ENCODE peak calls at places on chromosomes 2 and 18, in ten cellular contexts. Z is HFF-Myc, X is heart left ventricle, M is endothelial cell of umbilical vein, V is A549, K is HepG2, D is foreskin fibroblast, T is cardiac fibroblast, J is GM12865, C is AG10803. Y is an unnamed sample.

GRCh38 chr2:18924905-18925691 is 335.7 kb upstream of the NT5C1B start:
- DNase-seq in T (peak), K (no peak), X (no peak), V (no peak), D (peak), J (no peak), C (peak), M (no peak), Z (no peak), Y (no peak)

GRCh38 chr2:88683160-88684021 is 8.1 kb upstream of the RPIA start:
- DNase-seq in Z (no peak), V (peak), C (no peak), D (no peak), X (no peak), J (no peak), M (no peak), T (peak), K (no peak), Y (no peak)

GRCh38 chr18:45715212-45715780 is 8.7 kb upstream of the SLC14A1 start:
- DNase-seq in Z (no peak), M (no peak), J (no peak), D (no peak), X (no peak), K (no peak), T (no peak), C (no peak), V (peak), Y (no peak)

GRCh38 chr2:21330786-21331391 is 207.1 kb downstream of the TDRD15 start:
- DNase-seq in C (no peak), V (no peak), Z (no peak), M (no peak), X (no peak), J (no peak), T (no peak), D (no peak), K (no peak), Y (no peak)

GRCh38 chr2:19911799-19912509 is 10.2 kb upstream of the TTC32 start:
- DNase-seq in J (no peak), T (peak), M (no peak), K (no peak), Z (peak), X (no peak), D (peak), C (peak), V (peak), Y (no peak)

GRCh38 chr2:172451923-172452322 is 24.5 kb downstream of the ITGA6 start:
- DNase-seq in T (no peak), K (no peak), Z (no peak), X (no peak), C (no peak), V (no peak), D (no peak), M (no peak), J (no peak), Y (no peak)

GRCh38 chr2:207879536-207879935 is 109.8 kb upstream of the FZD5 start:
- DNase-seq in T (peak), X (no peak), C (peak), M (peak), K (peak), J (no peak), V (peak), Z (no peak), D (peak), Y (no peak)

GRCh38 chr2:134668821-134669220 is 50.0 kb downstream of the TMEM163 start:
- DNase-seq in T (no peak), X (no peak), Z (no peak), V (no peak), J (peak), D (no peak), M (no peak), C (no peak), K (no peak), Y (no peak)

GRCh38 chr2:45981388-45981930 is 315.7 kb upstream of the EPAS1 start:
- DNase-seq in X (no peak), C (no peak), T (no peak), D (no peak), K (no peak), M (no peak), V (no peak), Z (no peak), J (no peak), Y (no peak)

GRCh38 chr18:13455960-13456471 is 237.5 kb downstream of the LDLRAD4 start:
- DNase-seq in M (no peak), X (no peak), T (no peak), J (peak), C (no peak), D (no peak), V (no peak), K (no peak), Z (no peak), Y (no peak)

GRCh38 chr2:216195565-216195978 is 86.4 kb downstream of the XRCC5 start:
- DNase-seq in K (no peak), Z (no peak), X (no peak), M (no peak), V (no peak), C (peak), T (peak), J (no peak), D (peak), Y (no peak)

GRCh38 chr2:64273524-64274398 is 129.5 kb upstream of the PELI1 start:
- DNase-seq in V (peak), D (peak), X (peak), Z (peak), K (peak), T (peak), C (peak), M (peak), J (no peak), Y (no peak)

GRCh38 chr2:134127496-134127895 is 126.4 kb upstream of the MGAT5 start:
- DNase-seq in C (no peak), J (peak), V (no peak), D (no peak), X (no peak), M (no peak), K (no peak), Z (no peak), T (no peak), Y (peak)

GRCh38 chr2:212842544-212843185 is 304.1 kb upstream of the ERBB4 start:
- DNase-seq in X (no peak), T (peak), Z (no peak), J (no peak), M (peak), D (peak), C (peak), V (no peak), K (no peak), Y (no peak)

GRCh38 chr18:49892148-49892924 is 79.0 kb upstream of the ACAA2 start:
- DNase-seq in C (no peak), Z (no peak), X (no peak), M (peak), D (no peak), K (peak), J (no peak), V (no peak), T (peak), Y (no peak)

GRCh38 chr2:79375817-79376216 is 137.0 kb upstream of the CTNNA2 start:
- DNase-seq in T (no peak), V (no peak), M (no peak), C (no peak), D (no peak), X (no peak), Z (no peak), K (no peak), J (no peak), Y (no peak)

GRCh38 chr2:222399038-222399783 is 25.1 kb upstream of the SGPP2 start:
- DNase-seq in C (no peak), V (no peak), T (no peak), M (no peak), X (no peak), K (no peak), D (no peak), J (no peak), Z (no peak), Y (no peak)

GRCh38 chr2:200765995-200766660 is 45.6 kb upstream of the BZW1 start:
- DNase-seq in V (peak), D (no peak), J (no peak), Z (no peak), M (no peak), K (no peak), C (no peak), T (peak), X (no peak), Y (no peak)

GRCh38 chr18:13003466-13003896 is 12.3 kb downstream of the CEP192 start:
- DNase-seq in J (peak), D (peak), C (peak), V (peak), T (peak), K (peak), Z (peak), M (peak), X (no peak), Y (no peak)

GRCh38 chr2:109349555-109350430 is 220.8 kb downstream of the SH3RF3 start:
- DNase-seq in K (no peak), V (no peak), T (no peak), X (no peak), J (no peak), Z (no peak), D (no peak), C (no peak), M (no peak), Y (no peak)
- TF ChIP-seq CTCF in K (no peak), V (no peak), T (peak), X (no peak), J (no peak), Z (peak), D (no peak), C (peak), M (peak), Y (no peak)

GRCh38 chr2:85001595-85001994 is 30.6 kb downstream of the KCMF1 start:
- DNase-seq in Z (no peak), K (no peak), C (no peak), D (no peak), M (no peak), T (no peak), V (no peak), X (no peak), J (no peak), Y (no peak)

GRCh38 chr2:84999467-85000064 is 28.6 kb downstream of the KCMF1 start:
- DNase-seq in V (no peak), T (no peak), M (no peak), Z (no peak), D (no peak), C (no peak), K (no peak), X (no peak), J (peak), Y (no peak)

GRCh38 chr2:84996909-84997308 is 25.9 kb downstream of the KCMF1 start:
- DNase-seq in C (no peak), M (no peak), J (no peak), Z (no peak), V (no peak), K (no peak), T (no peak), D (no peak), X (no peak), Y (no peak)

GRCh38 chr2:84991404-84992151 is 20.6 kb downstream of the KCMF1 start:
- DNase-seq in J (no peak), Z (peak), M (peak), C (peak), V (peak), X (no peak), D (peak), K (no peak), T (peak), Y (no peak)

GRCh38 chr2:84995826-84996225 is 24.9 kb downstream of the KCMF1 start:
- DNase-seq in C (no peak), J (no peak), X (no peak), T (no peak), Z (no peak), D (no peak), V (no peak), K (no peak), M (no peak), Y (no peak)
- H3K4me3 ChIP-seq in C (no peak), J (no peak), X (no peak), T (no peak), Z (no peak), D (no peak), V (no peak), K (no peak), M (no peak), Y (no peak)

GRCh38 chr18:34025172-34025801 is 199.4 kb downstream of the NOL4 start:
- DNase-seq in M (no peak), J (no peak), T (no peak), X (no peak), C (no peak), K (no peak), Z (no peak), V (no peak), D (no peak), Y (no peak)
- TF ChIP-seq CTCF in M (no peak), J (no peak), T (no peak), X (no peak), C (no peak), K (no peak), Z (no peak), V (no peak), D (no peak), Y (no peak)

GRCh38 chr2:60317831-60318230 is 235.6 kb downstream of the BCL11A start:
- DNase-seq in J (peak), Z (no peak), D (no peak), M (no peak), X (no peak), K (no peak), V (no peak), T (no peak), C (no peak), Y (peak)

GRCh38 chr2:60318544-60318943 is 234.9 kb downstream of the BCL11A start:
- DNase-seq in T (no peak), V (no peak), K (no peak), D (no peak), C (peak), J (no peak), M (no peak), X (no peak), Z (no peak), Y (no peak)

GRCh38 chr2:60319031-60319547 is 234.4 kb downstream of the BCL11A start:
- DNase-seq in C (no peak), V (no peak), D (no peak), Z (no peak), K (no peak), J (no peak), X (no peak), M (no peak), T (no peak), Y (no peak)

GRCh38 chr2:60317029-60317386 is 236.4 kb downstream of the BCL11A start:
- DNase-seq in K (no peak), V (no peak), D (no peak), Z (no peak), C (no peak), J (no peak), T (no peak), X (no peak), M (no peak), Y (no peak)

GRCh38 chr2:60316381-60317028 is 236.9 kb downstream of the BCL11A start:
- DNase-seq in M (no peak), C (no peak), K (peak), T (no peak), D (no peak), X (no peak), J (peak), V (no peak), Z (no peak), Y (no peak)
- H3K4me3 ChIP-seq in M (no peak), C (no peak), K (no peak), T (no peak), D (no peak), X (no peak), J (no peak), V (no peak), Z (no peak), Y (no peak)

DNA sequence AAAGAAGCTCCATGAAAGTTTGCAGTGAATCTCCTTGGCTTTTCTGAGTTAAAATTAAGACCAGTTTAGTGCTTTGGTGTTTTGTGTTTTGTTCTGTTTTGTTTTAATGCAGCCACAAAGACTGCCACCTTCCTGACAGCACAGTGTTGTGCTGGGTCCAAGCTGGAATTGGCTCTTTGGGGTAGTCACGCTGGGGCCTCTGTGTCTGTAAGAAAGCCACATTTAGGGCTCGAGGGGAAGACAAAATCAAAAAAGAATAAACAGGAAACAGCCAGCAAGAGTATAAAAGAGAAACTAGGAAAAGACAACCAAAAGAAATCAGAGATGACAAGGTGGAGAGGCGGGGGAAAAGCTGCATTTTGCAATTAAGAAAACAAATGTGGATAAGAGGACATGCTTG is 396.3 kb downstream of the ARHGAP15 start:
- DNase-seq in V (no peak), D (no peak), C (no peak), K (no peak), T (no peak), Z (no peak), J (no peak), M (no peak), X (no peak), Y (no peak)
- TF ChIP-seq CTCF in V (no peak), D (no peak), C (no peak), K (no peak), T (no peak), Z (no peak), J (no peak), M (no peak), X (no peak), Y (no peak)

GRCh38 chr2:98299506-98299905 is 46.8 kb upstream of the CNGA3 start:
- DNase-seq in J (no peak), C (no peak), D (no peak), T (no peak), M (no peak), V (no peak), Z (no peak), X (no peak), K (no peak), Y (no peak)
- H3K4me3 ChIP-seq in J (no peak), C (no peak), D (no peak), T (no peak), M (no peak), V (no peak), Z (no peak), X (no peak), K (no peak), Y (no peak)

GRCh38 chr2:6924918-6925194 is 7.6 kb downstream of the RNF144A start:
- DNase-seq in D (no peak), M (no peak), J (no peak), X (no peak), K (no peak), V (no peak), C (no peak), T (no peak), Z (no peak), Y (no peak)

GRCh38 chr2:6924101-6924917 is 7.1 kb downstream of the RNF144A start:
- DNase-seq in D (no peak), J (no peak), V (no peak), K (no peak), M (no peak), X (no peak), T (no peak), C (no peak), Z (no peak), Y (no peak)

GRCh38 chr2:6922201-6922656 is 5.0 kb downstream of the RNF144A start:
- DNase-seq in J (no peak), C (no peak), M (no peak), X (no peak), Z (no peak), T (no peak), K (peak), V (peak), D (no peak), Y (no peak)

GRCh38 chr2:6921321-6921922 is 4.2 kb downstream of the RNF144A start:
- DNase-seq in D (no peak), T (no peak), Z (no peak), K (peak), M (no peak), X (no peak), J (no peak), V (no peak), C (no peak), Y (no peak)

GRCh38 chr2:6923319-6923718 is 6.1 kb downstream of the RNF144A start:
- DNase-seq in Z (no peak), X (no peak), M (no peak), D (no peak), T (no peak), V (no peak), J (no peak), K (no peak), C (no peak), Y (no peak)
- TF ChIP-seq CTCF in Z (no peak), X (no peak), M (no peak), D (no peak), T (no peak), V (no peak), J (no peak), K (no peak), C (no peak), Y (no peak)

GRCh38 chr2:127665267-127665893 is 9.9 kb downstream of the LIMS2 start:
- DNase-seq in M (no peak), Z (no peak), K (no peak), V (no peak), C (no peak), T (no peak), D (no peak), J (no peak), X (no peak), Y (no peak)

GRCh38 chr2:127664895-127665225 is 10.5 kb downstream of the LIMS2 start:
- DNase-seq in Z (no peak), D (no peak), C (no peak), K (no peak), M (no peak), T (no peak), J (no peak), X (no peak), V (no peak), Y (no peak)

GRCh38 chr2:127662937-127663565 is 12.3 kb downstream of the LIMS2 start:
- DNase-seq in X (no peak), D (no peak), K (no peak), J (no peak), C (no peak), Z (no peak), V (no peak), M (no peak), T (no peak), Y (no peak)

GRCh38 chr2:127663566-127664064 is 11.7 kb downstream of the LIMS2 start:
- DNase-seq in Z (no peak), J (no peak), V (no peak), M (no peak), C (no peak), T (no peak), X (no peak), K (no peak), D (no peak), Y (no peak)

GRCh38 chr2:127664065-127664894 is 11.1 kb downstream of the LIMS2 start:
- DNase-seq in M (peak), K (no peak), V (no peak), T (no peak), J (no peak), Z (no peak), D (no peak), C (no peak), X (peak), Y (no peak)
- H3K4me3 ChIP-seq in M (no peak), K (no peak), V (no peak), T (no peak), J (no peak), Z (no peak), D (no peak), C (peak), X (peak), Y (no peak)

GRCh38 chr2:28391564-28392296 is 928 bp upstream of the FOSL2 start:
- DNase-seq in Z (peak), D (peak), K (peak), J (peak), V (peak), T (peak), C (peak), M (peak), X (peak), Y (peak)

GRCh38 chr2:28390857-28391563 is 1.6 kb upstream of the FOSL2 start:
- DNase-seq in D (peak), M (peak), Z (no peak), V (peak), J (no peak), T (peak), X (peak), C (peak), K (no peak), Y (no peak)

GRCh38 chr2:28392297-28393114 is at the start of gene FOSL2:
- DNase-seq in T (peak), D (peak), K (peak), C (peak), Z (peak), X (peak), V (peak), M (peak), J (peak), Y (peak)

GRCh38 chr2:28389399-28390240 is 3.0 kb upstream of the FOSL2 start:
- DNase-seq in Z (no peak), M (peak), V (no peak), J (no peak), K (no peak), X (no peak), T (no peak), C (no peak), D (no peak), Y (no peak)

GRCh38 chr2:28390241-28390856 is 2.3 kb upstream of the FOSL2 start:
- DNase-seq in D (peak), C (peak), X (peak), T (peak), J (peak), Z (peak), M (peak), K (peak), V (peak), Y (peak)
- TF ChIP-seq CTCF in D (no peak), C (no peak), X (peak), T (peak), J (no peak), Z (no peak), M (no peak), K (no peak), V (no peak), Y (no peak)

DNA sequence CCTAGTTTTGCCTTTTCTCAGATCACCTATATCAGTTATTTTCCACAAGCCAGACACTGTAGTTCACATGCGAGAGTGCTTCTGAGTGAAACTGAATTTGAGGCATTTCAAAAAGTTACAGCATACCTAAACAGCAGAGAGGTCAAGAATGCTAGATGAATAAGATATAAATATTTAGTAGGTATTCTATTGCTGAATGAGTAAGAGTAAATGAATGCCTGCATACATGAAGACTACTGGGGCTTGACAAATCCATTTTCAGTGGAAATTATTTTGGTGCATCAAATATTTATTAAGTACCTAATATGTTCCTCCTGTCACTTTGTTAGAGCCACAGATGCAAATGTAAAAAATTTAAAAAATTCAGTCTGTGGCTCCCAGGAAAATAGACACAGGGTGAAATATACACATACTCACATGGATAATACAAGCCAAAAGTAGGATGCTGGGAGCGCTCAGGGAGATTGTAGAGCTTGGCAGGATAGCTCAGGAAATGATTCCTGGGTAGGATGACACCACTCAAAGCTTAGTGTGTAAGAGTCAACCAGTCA is 27.6 kb upstream of the CDC42EP3 start:
- DNase-seq in C (peak), Z (no peak), D (no peak), T (peak), X (no peak), M (no peak), J (no peak), V (no peak), K (no peak), Y (no peak)
- H3K4me3 ChIP-seq in C (no peak), Z (no peak), D (no peak), T (no peak), X (no peak), M (no peak), J (no peak), V (no peak), K (no peak), Y (no peak)